ENCODE peak calls at places on chromosomes 2 and 18, in five cellular contexts. L is effector memory CD4-positive, alpha-beta T cell; V is stomach; W is neuronal stem cell; M is cardiac muscle cell. N is an unnamed sample.
A peak's percentile ranks its signal among the peaks of the same experiment; 100 is the strongest.

GRCh38 chr2:122028371-122029102 is 273.1 kb downstream of the TSN start:
- DNase-seq in M (peak; percentile 85), V (no peak), L (no peak), W (no peak), N (no peak)

GRCh38 chr2:15058015-15058414 is 425.5 kb downstream of the LRATD1 start:
- DNase-seq in W (no peak), V (no peak), M (no peak), L (no peak), N (no peak)

GRCh38 chr2:185978634-185979405 is 240.2 kb downstream of the FSIP2 start:
- DNase-seq in M (no peak), L (no peak), V (no peak), W (no peak), N (no peak)

GRCh38 chr2:10709290-10709939 is 12.0 kb upstream of the ATP6V1C2 start:
- DNase-seq in W (no peak), L (no peak), M (peak; percentile 40), V (no peak), N (no peak)

GRCh38 chr2:33375054-33375453 is 101.4 kb upstream of the RASGRP3 start:
- DNase-seq in L (no peak), M (peak; percentile 49), W (no peak), V (no peak), N (no peak)

GRCh38 chr2:47516496-47517104 is 113.6 kb downstream of the MSH2 start:
- DNase-seq in V (no peak), M (no peak), W (no peak), L (no peak), N (no peak)

GRCh38 chr2:163467206-163467605 is 268.6 kb downstream of the FIGN start:
- DNase-seq in L (no peak), W (no peak), M (no peak), V (no peak), N (no peak)

GRCh38 chr18:24051256-24051947 is 36.8 kb downstream of the TTC39C start:
- DNase-seq in L (no peak), M (peak; percentile 70), W (no peak), V (no peak), N (no peak)

GRCh38 chr18:70645971-70646370 is 357.1 kb downstream of the SOCS6 start:
- DNase-seq in L (no peak), V (no peak), W (no peak), M (peak; percentile 8), N (no peak)

GRCh38 chr2:62293151-62293489 is 97.2 kb downstream of the B3GNT2 start:
- DNase-seq in W (no peak), V (no peak), M (no peak), L (no peak), N (no peak)

GRCh38 chr2:86243950-86244733 is 44.9 kb downstream of the MRPL35 start:
- DNase-seq in M (no peak), L (no peak), W (no peak), V (no peak), N (no peak)

GRCh38 chr2:169301596-169302330 is 60.6 kb downstream of the LRP2 start:
- DNase-seq in W (peak; percentile 72), L (no peak), M (no peak), V (no peak), N (no peak)

GRCh38 chr18:74796928-74797576 is 199.4 kb downstream of the ZNF407 start:
- DNase-seq in W (no peak), L (no peak), M (peak; percentile 50), V (no peak), N (no peak)

GRCh38 chr18:79659733-79660132 is 19.9 kb upstream of the CTDP1 start:
- DNase-seq in W (no peak), L (no peak), V (no peak), M (no peak), N (no peak)
- H3K4me1 ChIP-seq in W (peaks cover 4% of the 10 kb centered on the region), L (no peaks in the 10 kb centered on the region), V (no peaks in the 10 kb centered on the region), M (peaks cover 7% of the 10 kb centered on the region), N (no peaks in the 10 kb centered on the region)

DNA sequence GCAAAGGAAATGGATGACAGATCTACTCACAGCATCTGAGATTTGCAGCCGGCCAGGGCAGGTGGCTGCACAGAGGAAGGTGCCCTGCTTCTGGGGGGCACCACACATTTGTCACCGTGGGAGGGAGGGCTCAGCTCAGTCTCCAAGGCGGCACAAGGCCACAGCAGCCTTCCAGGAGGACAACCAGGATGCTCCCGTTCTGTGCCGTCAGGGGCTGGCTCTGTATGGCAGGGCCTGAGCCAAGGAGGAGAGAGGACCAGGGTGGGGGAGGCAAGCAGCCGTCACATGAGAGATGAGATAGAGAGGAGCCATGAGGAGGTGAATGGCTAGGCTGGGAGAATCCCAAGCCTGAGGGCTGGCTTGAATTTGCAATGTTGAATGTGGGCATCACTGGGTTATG is 4.6 kb upstream of the BOK start:
- DNase-seq in L (no peak), V (no peak), M (no peak), W (no peak), N (no peak)
- H3K27me3 ChIP-seq in L (peaks cover 6% of the 10 kb centered on the region), V (no peaks in the 10 kb centered on the region), M (no peaks in the 10 kb centered on the region), W (peaks cover 16% of the 10 kb centered on the region), N (no peaks in the 10 kb centered on the region)

GRCh38 chr2:206968139-206969086 is 29.1 kb downstream of the CPO start:
- DNase-seq in W (no peak), M (no peak), L (no peak), V (no peak), N (no peak)
- H3K4me1 ChIP-seq in W (no peaks in the 10 kb centered on the region), M (peaks cover 10% of the 10 kb centered on the region), L (no peaks in the 10 kb centered on the region), V (peaks cover under 1% of the 10 kb centered on the region), N (no peaks in the 10 kb centered on the region)

DNA sequence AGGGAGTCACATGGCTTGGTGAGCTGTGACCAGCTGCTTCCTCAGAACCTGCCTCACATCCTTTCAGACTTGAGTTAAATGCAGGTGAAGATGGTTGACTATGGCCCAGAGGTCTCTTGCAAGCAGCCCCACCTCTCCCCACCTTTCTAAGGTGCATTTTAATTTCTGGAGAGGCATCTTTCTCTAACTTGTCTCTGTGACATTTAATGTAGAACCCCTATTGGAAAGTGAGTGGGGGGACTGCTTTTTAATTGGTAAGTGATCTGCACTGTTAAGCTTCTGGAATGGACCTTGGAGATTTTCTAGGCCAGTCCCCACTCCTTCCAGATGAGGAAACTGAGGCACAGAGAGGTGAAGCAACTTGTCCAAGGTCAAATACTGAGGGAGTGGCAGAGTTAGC is 37.3 kb upstream of the SKOR2 start:
- DNase-seq in L (no peak), M (no peak), V (no peak), W (no peak), N (no peak)
- H3K27me3 ChIP-seq in L (no peaks in the 10 kb centered on the region), M (no peaks in the 10 kb centered on the region), V (peaks cover 12% of the 10 kb centered on the region), W (peaks cover 11% of the 10 kb centered on the region), N (no peaks in the 10 kb centered on the region)

DNA sequence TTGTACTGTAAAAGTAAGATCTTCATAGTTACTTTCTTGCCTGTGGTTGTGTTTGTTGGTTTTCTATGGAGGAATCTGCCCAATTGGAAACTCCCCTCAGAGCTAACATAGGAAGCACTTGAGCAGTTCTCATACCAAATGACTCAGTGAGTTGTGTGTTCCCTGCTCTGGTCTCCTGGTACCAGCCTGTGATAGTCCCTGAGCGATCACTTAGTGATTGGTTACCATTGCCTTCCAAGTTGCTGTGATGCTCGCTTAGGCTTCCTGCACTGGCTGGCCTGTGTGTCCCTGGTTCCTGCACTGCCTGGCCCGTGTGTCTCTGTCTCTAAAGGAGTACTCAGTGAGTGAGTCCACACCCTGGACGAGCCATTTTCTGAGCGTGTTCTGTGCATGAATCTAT is 133.0 kb downstream of the MAP4K4 start:
- DNase-seq in V (no peak), M (peak; percentile 44), L (no peak), W (no peak), N (no peak)
- H3K4me1 ChIP-seq in V (peaks cover 62% of the 10 kb centered on the region), M (peaks cover 20% of the 10 kb centered on the region), L (peaks cover 33% of the 10 kb centered on the region), W (no peaks in the 10 kb centered on the region), N (peaks cover 5% of the 10 kb centered on the region)